ENCODE peak calls at places on chromosomes 5 and 9, in ten cellular contexts. P is GM23338; V is fibroblast of mammary gland; O is upper lobe of left lung; Q is heart left ventricle; W is CD8-positive, alpha-beta T cell; E is PC-3; K is A549; U is astrocyte of the cerebellum; A is pancreas. H is an unnamed sample.

GRCh38 chr5:168530751-168531150 is 1.6 kb downstream of the FBLL1 start:
- DNase-seq in K (no peak), A (no peak), V (peak), P (no peak), U (no peak), O (no peak), W (no peak), Q (no peak), E (peak), H (no peak)

GRCh38 chr9:88076286-88077070 is 61.8 kb downstream of the SPATA31C2 start:
- DNase-seq in K (peak), V (peak), Q (peak), A (peak), W (no peak), O (peak), U (peak), E (peak), P (peak), H (no peak)

GRCh38 chr9:88583901-88584596 is 49.1 kb downstream of the NXNL2 start:
- DNase-seq in K (no peak), U (no peak), A (no peak), V (peak), E (peak), Q (no peak), O (no peak), W (no peak), P (no peak), H (no peak)

GRCh38 chr5:150589791-150590601 is 50.5 kb upstream of the SYNPO start:
- DNase-seq in A (peak), O (no peak), U (peak), Q (peak), W (no peak), P (peak), K (no peak), E (no peak), V (peak), H (peak)

GRCh38 chr9:16521868-16522381 is 348.5 kb downstream of the BNC2 start:
- DNase-seq in V (peak), P (no peak), A (no peak), K (no peak), W (no peak), E (peak), Q (peak), U (peak), O (no peak), H (peak)

GRCh38 chr5:151239237-151239861 is 13.6 kb upstream of the GM2A start:
- DNase-seq in W (no peak), K (peak), U (peak), O (peak), E (peak), V (peak), P (peak), A (peak), Q (peak), H (no peak)

GRCh38 chr9:29214702-29215248 is 1641.5 kb upstream of the C9orf72 start:
- DNase-seq in W (no peak), V (no peak), P (peak), Q (no peak), A (no peak), E (no peak), U (no peak), O (peak), K (peak), H (no peak)

GRCh38 chr5:68246802-68247201 is 31.2 kb downstream of the PIK3R1 start:
- DNase-seq in A (no peak), E (no peak), P (peak), W (no peak), Q (no peak), K (no peak), U (no peak), O (no peak), V (no peak), H (no peak)

GRCh38 chr5:95760291-95761191 is 29.4 kb downstream of the RHOBTB3 start:
- DNase-seq in V (peak), A (no peak), O (no peak), K (no peak), W (no peak), U (peak), Q (no peak), E (peak), P (no peak), H (peak)

GRCh38 chr5:146751054-146751453 is 127.5 kb downstream of the PPP2R2B start:
- DNase-seq in Q (no peak), V (no peak), E (peak), O (no peak), P (no peak), U (no peak), A (no peak), K (no peak), W (no peak), H (no peak)

GRCh38 chr9:107105784-107106183 is 177.3 kb upstream of the RAD23B start:
- DNase-seq in U (no peak), Q (no peak), V (no peak), P (no peak), W (no peak), E (no peak), A (no peak), K (no peak), O (no peak), H (no peak)

GRCh38 chr5:137622850-137623249 is 113.0 kb downstream of the KLHL3 start:
- DNase-seq in E (no peak), V (no peak), U (no peak), K (no peak), W (no peak), Q (peak), A (peak), P (no peak), O (no peak), H (no peak)

GRCh38 chr9:134800791-134801339 is 79.7 kb upstream of the FCN2 start:
- DNase-seq in V (peak), K (no peak), E (no peak), O (peak), A (no peak), Q (peak), P (no peak), W (no peak), U (no peak), H (no peak)

GRCh38 chr5:43396762-43397304 is 15.4 kb downstream of the CCL28 start:
- DNase-seq in Q (peak), E (peak), K (no peak), W (peak), P (peak), A (peak), O (peak), U (no peak), V (peak), H (no peak)

GRCh38 chr9:97386733-97387503 is 25.0 kb upstream of the TDRD7 start:
- DNase-seq in V (peak), P (peak), W (peak), O (peak), E (peak), K (peak), U (peak), A (peak), Q (peak), H (peak)

GRCh38 chr9:130262061-130262745 is 3.4 kb upstream of the HMCN2 start:
- DNase-seq in V (no peak), A (no peak), U (no peak), O (no peak), Q (peak), E (no peak), W (no peak), P (no peak), K (no peak), H (no peak)

GRCh38 chr9:123326662-123327093 is 29.3 kb upstream of the CRB2 start:
- DNase-seq in P (peak), W (no peak), V (peak), K (no peak), Q (no peak), A (no peak), U (no peak), O (no peak), E (no peak), H (no peak)

GRCh38 chr5:89457411-89458329 is 574.7 kb upstream of the MEF2C start:
- DNase-seq in V (peak), E (peak), A (peak), W (no peak), U (peak), O (no peak), K (no peak), Q (peak), P (no peak), H (peak)

GRCh38 chr5:78638423-78638822 is 10.1 kb downstream of the LHFPL2 start:
- DNase-seq in Q (peak), K (peak), E (peak), A (peak), P (no peak), V (peak), O (no peak), W (no peak), U (peak), H (peak)

GRCh38 chr5:138303365-138303764 is 28.2 kb downstream of the CDC25C start:
- DNase-seq in Q (no peak), U (no peak), O (no peak), E (peak), K (no peak), A (no peak), W (no peak), P (no peak), V (peak), H (peak)

GRCh38 chr9:120792898-120793765 is at the start of gene FBXW2:
- DNase-seq in W (peak), Q (peak), O (peak), E (peak), U (peak), A (peak), V (peak), P (peak), K (peak), H (peak)
- TF ChIP-seq CTCF in W (no peak), Q (no peak), O (no peak), E (no peak), U (no peak), A (no peak), V (no peak), P (no peak), K (no peak), H (no peak)

GRCh38 chr9:118303216-118303615 is 599.0 kb downstream of the TLR4 start:
- DNase-seq in P (no peak), Q (no peak), V (no peak), O (no peak), W (no peak), E (no peak), K (no peak), A (no peak), U (no peak), H (no peak)

GRCh38 chr9:118306773-118307172 is 602.6 kb downstream of the TLR4 start:
- DNase-seq in K (no peak), V (no peak), W (no peak), E (no peak), A (no peak), Q (no peak), U (no peak), P (no peak), O (no peak), H (no peak)

GRCh38 chr9:118302721-118303120 is 598.5 kb downstream of the TLR4 start:
- DNase-seq in K (no peak), E (no peak), W (no peak), O (no peak), A (no peak), V (no peak), Q (no peak), P (no peak), U (no peak), H (no peak)

DNA sequence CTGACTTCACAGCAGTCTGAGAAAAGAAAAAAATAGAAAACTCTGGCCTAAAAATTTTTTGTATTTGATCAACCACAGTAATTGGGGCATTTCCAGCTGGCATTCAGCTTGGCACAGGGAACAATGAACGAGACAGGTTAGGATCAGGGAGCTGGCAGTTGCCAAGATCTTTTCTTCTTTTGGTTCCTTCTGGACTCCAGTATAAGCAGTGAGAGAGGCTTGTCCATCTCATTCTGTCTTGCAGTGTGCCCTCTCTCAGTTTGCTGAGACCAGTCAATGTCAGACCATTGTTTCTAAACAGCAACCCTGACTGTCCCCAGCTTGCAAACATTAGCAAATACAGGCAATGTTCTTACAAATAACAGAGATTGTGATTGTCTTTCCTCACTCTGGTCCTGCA is 601.2 kb downstream of the TLR4 start:
- DNase-seq in K (no peak), Q (no peak), O (no peak), U (no peak), W (no peak), P (no peak), V (no peak), E (no peak), A (peak), H (no peak)
- TF ChIP-seq CTCF in K (no peak), Q (no peak), O (no peak), U (no peak), W (no peak), P (no peak), V (no peak), E (no peak), A (no peak), H (no peak)

DNA sequence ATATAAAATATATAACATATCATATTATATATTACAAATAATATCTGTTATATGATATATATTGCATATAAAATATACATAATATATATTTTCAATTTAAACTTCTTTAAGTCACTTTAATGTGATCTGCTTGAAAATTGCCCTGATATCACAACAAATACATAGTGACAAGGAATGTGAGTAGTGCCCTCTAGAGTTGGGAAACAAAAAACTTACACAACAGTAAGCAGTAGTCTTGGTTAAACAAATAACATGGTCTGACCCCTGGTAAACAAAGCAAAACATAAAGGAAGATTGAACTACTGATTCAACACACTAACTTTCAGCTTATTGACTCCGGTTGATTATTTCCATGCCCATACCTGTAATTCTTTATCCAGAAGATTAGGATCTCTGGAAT is 188.3 kb upstream of the NMUR2 start:
- DNase-seq in K (no peak), Q (no peak), W (no peak), P (peak), A (no peak), U (no peak), E (no peak), O (no peak), V (peak), H (no peak)
- TF ChIP-seq CTCF in K (no peak), Q (no peak), W (no peak), P (peak), A (no peak), U (no peak), E (peak), O (no peak), V (no peak), H (no peak)

GRCh38 chr9:72843525-72844439 is 109.1 kb downstream of the ALDH1A1 start:
- DNase-seq in E (no peak), K (peak), W (no peak), O (no peak), U (no peak), Q (no peak), P (peak), V (no peak), A (no peak), H (no peak)
- TF ChIP-seq CTCF in E (peak), K (peak), W (no peak), O (no peak), U (no peak), Q (no peak), P (peak), V (peak), A (no peak), H (peak)

GRCh38 chr9:136563646-136564321 is 17.9 kb upstream of the NOTCH1 start:
- DNase-seq in U (no peak), O (peak), V (no peak), K (no peak), W (no peak), P (no peak), Q (no peak), E (no peak), A (peak), H (no peak)

GRCh38 chr9:136562746-136563506 is 17.1 kb upstream of the NOTCH1 start:
- DNase-seq in A (peak), K (no peak), P (no peak), E (no peak), V (no peak), Q (no peak), W (no peak), U (no peak), O (peak), H (no peak)

GRCh38 chr9:136565075-136565721 is 19.4 kb upstream of the NOTCH1 start:
- DNase-seq in O (peak), P (no peak), E (no peak), A (peak), Q (peak), V (peak), U (no peak), W (no peak), K (no peak), H (no peak)

GRCh38 chr9:136565722-136566552 is 20.1 kb upstream of the NOTCH1 start:
- DNase-seq in W (no peak), A (peak), E (no peak), V (no peak), P (no peak), K (no peak), U (no peak), O (peak), Q (no peak), H (no peak)

GRCh38 chr9:136564379-136564988 is 18.6 kb upstream of the NOTCH1 start:
- DNase-seq in E (no peak), U (no peak), O (peak), V (peak), A (peak), K (no peak), Q (peak), P (no peak), W (no peak), H (no peak)
- TF ChIP-seq CTCF in E (no peak), U (no peak), O (peak), V (peak), A (no peak), K (no peak), Q (no peak), P (peak), W (no peak), H (no peak)

DNA sequence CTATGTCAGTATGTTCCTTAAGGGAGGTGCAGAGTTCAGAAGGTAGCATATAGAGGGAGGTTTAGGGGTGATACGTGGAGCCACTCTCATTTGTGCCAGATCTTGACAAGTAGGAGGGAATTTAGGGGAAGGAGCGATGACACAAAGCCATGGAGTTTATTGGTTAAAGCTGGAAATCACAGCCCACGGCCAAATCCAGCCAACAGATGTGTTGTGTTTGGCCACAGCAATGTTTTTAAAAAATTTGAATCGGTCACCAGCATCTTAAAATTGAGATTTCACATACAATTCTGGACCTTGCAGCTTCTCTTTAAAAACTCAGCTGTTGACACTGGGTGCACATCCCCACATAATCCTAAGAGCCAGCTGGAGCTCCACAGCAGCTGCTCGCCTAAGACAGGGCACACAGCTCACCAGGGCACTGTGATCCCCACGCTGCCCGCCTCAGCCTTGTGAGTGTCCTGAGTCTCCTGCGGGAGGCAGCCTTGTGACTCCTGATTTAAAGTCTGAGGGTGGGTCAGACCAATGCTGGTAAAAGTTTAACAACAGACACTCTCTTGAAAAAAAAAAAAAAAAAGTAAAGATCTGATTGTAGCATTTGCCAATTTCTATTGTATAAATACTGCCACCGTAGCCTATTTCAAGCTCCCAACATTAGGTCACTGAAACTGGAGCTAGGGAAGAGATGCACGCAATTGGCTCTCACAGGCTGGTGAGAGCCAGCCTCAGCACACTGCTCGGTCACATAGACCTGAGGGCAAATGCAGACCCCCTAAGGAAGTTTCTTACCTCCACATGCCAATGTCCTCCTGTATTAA is 124.9 kb downstream of the HSD17B3 start:
- DNase-seq in E (no peak), W (no peak), V (peak), U (no peak), O (peak), A (no peak), Q (no peak), P (peak), K (no peak), H (no peak)
- TF ChIP-seq CTCF in E (no peak), W (no peak), V (no peak), U (no peak), O (no peak), A (no peak), Q (no peak), P (peak), K (peak), H (no peak)

DNA sequence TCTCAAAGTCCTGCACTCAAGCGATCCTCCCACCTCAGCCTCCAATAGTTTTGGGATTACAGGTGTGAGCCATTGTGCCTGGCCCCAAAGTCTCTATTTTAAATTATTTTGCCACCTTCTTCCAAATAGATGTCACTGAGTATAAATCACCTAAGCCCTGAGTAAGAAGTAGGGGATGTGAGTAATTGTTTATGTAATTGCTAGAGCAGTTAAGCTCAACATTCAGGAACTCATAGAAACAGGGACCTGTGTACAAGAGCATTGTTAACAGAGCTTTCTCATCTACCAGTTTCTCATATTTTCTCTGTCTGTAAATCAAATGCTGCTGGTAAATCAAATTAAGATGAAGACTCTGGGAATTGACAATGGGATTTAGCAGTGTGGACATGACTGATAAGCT is 26.3 kb downstream of the CDK7 start:
- DNase-seq in Q (no peak), V (peak), W (no peak), K (no peak), O (no peak), E (peak), P (no peak), A (no peak), U (no peak), H (no peak)
- TF ChIP-seq CTCF in Q (no peak), V (no peak), W (no peak), K (no peak), O (no peak), E (no peak), P (no peak), A (no peak), U (no peak), H (no peak)

GRCh38 chr9:14080940-14081621 is 232.9 kb downstream of the NFIB start:
- DNase-seq in V (peak), E (peak), U (peak), P (peak), O (no peak), A (no peak), Q (no peak), W (no peak), K (no peak), H (no peak)
- TF ChIP-seq CTCF in V (no peak), E (no peak), U (peak), P (peak), O (no peak), A (no peak), Q (no peak), W (no peak), K (no peak), H (no peak)

GRCh38 chr9:311837-312236 is 97.2 kb downstream of the DOCK8 start:
- DNase-seq in Q (no peak), E (no peak), P (no peak), O (peak), K (no peak), A (no peak), V (no peak), U (no peak), W (no peak), H (no peak)

GRCh38 chr9:318646-319045 is 104.0 kb downstream of the DOCK8 start:
- DNase-seq in A (no peak), V (no peak), E (no peak), O (no peak), U (no peak), W (no peak), Q (no peak), P (no peak), K (no peak), H (no peak)

GRCh38 chr9:312596-313320 is 98.1 kb downstream of the DOCK8 start:
- DNase-seq in A (no peak), W (no peak), O (no peak), P (no peak), K (no peak), U (no peak), V (no peak), E (no peak), Q (no peak), H (no peak)

GRCh38 chr9:316382-316965 is 101.8 kb downstream of the DOCK8 start:
- DNase-seq in E (peak), W (no peak), U (no peak), O (no peak), A (no peak), K (no peak), V (no peak), P (no peak), Q (no peak), H (no peak)
- TF ChIP-seq CTCF in E (peak), W (no peak), U (no peak), O (no peak), A (no peak), K (no peak), V (no peak), P (no peak), Q (no peak), H (no peak)

H was measured in HFF-Myc.